ENCODE peak calls at places on chromosomes 13 and 19, in nine cellular contexts. P, N, J, B, Z, G, E, C and T are unnamed samples.

GRCh38 chr13:50448535-50448981 is 394.9 kb downstream of the DLEU7 start:
- DNase-seq in N (no peak), P (no peak), Z (no peak), G (peak), B (no peak), J (no peak), E (no peak), C (no peak), T (no peak)

GRCh38 chr19:719081-719512 is 10.4 kb downstream of the PALM start:
- DNase-seq in C (no peak), G (no peak), E (no peak), P (no peak), B (peak), Z (no peak), N (peak), J (peak), T (no peak)

GRCh38 chr19:42634409-42635232 is 39.9 kb upstream of the CEACAM8 start:
- DNase-seq in G (no peak), J (no peak), N (no peak), B (peak), E (no peak), C (no peak), P (no peak), Z (peak), T (no peak)

GRCh38 chr19:51417107-51417806 is at the start of gene SIGLEC10:
- DNase-seq in P (peak), J (peak), G (peak), N (peak), Z (no peak), E (no peak), C (no peak), B (peak), T (no peak)

GRCh38 chr19:33442706-33443105 is 69.2 kb downstream of the CEBPG start:
- DNase-seq in E (no peak), C (peak), G (no peak), N (peak), J (no peak), Z (no peak), P (peak), B (no peak), T (no peak)

GRCh38 chr13:101401196-101401595 is 15.1 kb downstream of the NALCN start:
- DNase-seq in C (no peak), E (no peak), B (no peak), P (no peak), Z (no peak), N (no peak), J (no peak), G (no peak), T (no peak)

GRCh38 chr13:83780201-83780600 is 102.1 kb downstream of the SLITRK1 start:
- DNase-seq in J (no peak), E (no peak), B (peak), G (no peak), Z (peak), N (no peak), C (no peak), P (no peak), T (no peak)

GRCh38 chr19:42683917-42684513 is 56.3 kb downstream of the PSG3 start:
- DNase-seq in P (no peak), G (no peak), Z (no peak), J (no peak), C (no peak), B (peak), N (no peak), E (no peak), T (no peak)

GRCh38 chr19:1076951-1077350 is 10.0 kb downstream of the ARHGAP45 start:
- DNase-seq in C (peak), B (no peak), E (peak), P (peak), N (peak), J (no peak), G (peak), Z (no peak), T (peak)

GRCh38 chr19:41541990-41542584 is 33.9 kb upstream of the CEACAM21 start:
- DNase-seq in Z (peak), E (no peak), B (peak), G (peak), P (peak), N (peak), C (peak), J (no peak), T (peak)

GRCh38 chr13:105346141-105346766 is 1189.2 kb downstream of the EFNB2 start:
- DNase-seq in N (no peak), Z (no peak), G (no peak), E (no peak), J (no peak), B (peak), P (no peak), C (no peak), T (no peak)

GRCh38 chr19:10863107-10863700 is 8.1 kb upstream of the CARM1 start:
- DNase-seq in P (peak), J (no peak), C (no peak), B (peak), Z (no peak), G (no peak), N (no peak), E (no peak), T (no peak)

GRCh38 chr13:55244991-55245644 is 1895.6 kb upstream of the PRR20A start:
- DNase-seq in B (no peak), N (no peak), E (no peak), C (no peak), Z (peak), P (no peak), J (no peak), G (no peak), T (no peak)

GRCh38 chr13:99382428-99383133 is 75.4 kb upstream of the GPR183 start:
- DNase-seq in Z (no peak), P (no peak), G (no peak), N (no peak), E (no peak), J (no peak), C (no peak), B (no peak), T (peak)

GRCh38 chr13:69951412-69951811 is 156.2 kb upstream of the ATXN8OS start:
- DNase-seq in C (no peak), B (no peak), J (no peak), G (no peak), E (no peak), Z (no peak), N (no peak), P (no peak), T (no peak)

GRCh38 chr19:4097501-4097900 is 26.4 kb downstream of the MAP2K2 start:
- DNase-seq in J (no peak), Z (no peak), C (no peak), B (no peak), N (peak), G (peak), P (no peak), E (no peak), T (no peak)

GRCh38 chr13:41061914-41062837 is 867 bp downstream of the WBP4 start:
- DNase-seq in P (no peak), Z (peak), E (no peak), J (no peak), G (no peak), N (no peak), B (peak), C (no peak), T (no peak)

GRCh38 chr19:33825556-33825955 is 28.9 kb downstream of the KCTD15 start:
- DNase-seq in G (no peak), N (no peak), B (no peak), P (no peak), E (no peak), J (no peak), Z (no peak), C (no peak), T (no peak)

GRCh38 chr19:3879656-3880055 is 829 bp upstream of the ATCAY start:
- DNase-seq in C (no peak), Z (no peak), B (no peak), J (no peak), E (no peak), G (no peak), N (no peak), P (no peak), T (no peak)

GRCh38 chr13:92721610-92722009 is 505.0 kb upstream of the GPC6 start:
- DNase-seq in G (no peak), J (no peak), C (no peak), B (no peak), P (no peak), N (no peak), Z (no peak), E (no peak), T (no peak)

GRCh38 chr13:44003481-44003880 is 123.8 kb downstream of the LACC1 start:
- DNase-seq in Z (no peak), B (no peak), P (no peak), G (no peak), C (no peak), E (no peak), J (no peak), N (no peak), T (no peak)

GRCh38 chr13:75792526-75793187 is 156.5 kb downstream of the LMO7 start:
- DNase-seq in E (no peak), P (no peak), J (no peak), N (no peak), B (peak), C (no peak), Z (no peak), G (no peak), T (no peak)